ENCODE peak calls at places on chromosomes 3 and 15, in eight cellular contexts. C is heart left ventricle, H is ovary, A is lower lobe of right lung, R is fibroblast of lung, W is adrenal gland, K is BE2C, T is cardiac muscle cell. J is an unnamed sample.

GRCh38 chr15:90075420-90076289 is 26.6 kb downstream of the IDH2 start:
- DNase-seq in R (no peak), T (no peak), K (no peak), A (no peak), C (no peak), H (no peak), W (no peak), J (no peak)

GRCh38 chr3:52446631-52447511 is 2.0 kb upstream of the SEMA3G start:
- DNase-seq in K (peak; percentile 61), R (peak; percentile 55), T (peak; percentile 80), H (no peak), A (peak; percentile 67), W (no peak), C (no peak), J (no peak)

GRCh38 chr15:91271565-91272153 is 171.6 kb downstream of the SV2B start:
- DNase-seq in R (peak; percentile 74), T (peak; percentile 74), H (peak; percentile 15), C (peak; percentile 24), K (peak; percentile 45), A (no peak), W (peak; percentile 47), J (peak; percentile 76)

GRCh38 chr3:177538064-177538742 is 340.9 kb upstream of the TBL1XR1 start:
- DNase-seq in R (peak; percentile 93), T (no peak), K (no peak), H (peak; percentile 48), A (no peak), C (peak; percentile 63), W (peak; percentile 76), J (peak; percentile 56)

GRCh38 chr3:43540625-43541024 is 81.2 kb downstream of the ANO10 start:
- DNase-seq in R (peak; percentile 41), K (no peak), W (no peak), H (no peak), T (no peak), A (no peak), C (no peak), J (no peak)

GRCh38 chr3:69231929-69232437 is 109.6 kb upstream of the LMOD3 start:
- DNase-seq in R (peak; percentile 14), W (no peak), H (no peak), C (no peak), T (peak; percentile 18), A (no peak), K (peak; percentile 32), J (no peak)

GRCh38 chr3:58874248-58874741 is 175.5 kb downstream of the CFAP20DC start:
- DNase-seq in W (no peak), K (no peak), R (no peak), C (no peak), H (no peak), A (no peak), T (no peak), J (no peak)

GRCh38 chr3:158101330-158102218 is 4.6 kb downstream of the SHOX2 start:
- DNase-seq in H (no peak), C (no peak), K (no peak), W (no peak), T (no peak), A (no peak), R (no peak), J (no peak)

GRCh38 chr3:127867986-127868385 is 45.7 kb upstream of the MGLL start:
- DNase-seq in W (no peak), C (no peak), R (no peak), T (no peak), H (no peak), A (no peak), K (no peak), J (no peak)

GRCh38 chr3:132283440-132283839 is 33.8 kb upstream of the ACP3 start:
- DNase-seq in T (peak; percentile 90), R (peak; percentile 69), C (no peak), H (no peak), K (no peak), A (no peak), W (no peak), J (no peak)

GRCh38 chr3:193780810-193781472 is 187.9 kb downstream of the OPA1 start:
- DNase-seq in A (peak; percentile 68), H (peak; percentile 79), R (peak; percentile 62), T (peak; percentile 81), K (peak; percentile 74), C (peak; percentile 66), W (peak; percentile 74), J (peak; percentile 77)

GRCh38 chr3:70433091-70433490 is 120.7 kb upstream of the MDFIC2 start:
- DNase-seq in T (no peak), A (no peak), C (no peak), R (peak; percentile 22), H (no peak), W (no peak), K (no peak), J (no peak)

GRCh38 chr3:56868706-56869105 is 67.0 kb upstream of the ARHGEF3 start:
- DNase-seq in W (no peak), R (no peak), H (no peak), A (no peak), K (peak; percentile 17), T (no peak), C (no peak), J (peak; percentile 53)

GRCh38 chr3:174488527-174488926 is 370.6 kb upstream of the NAALADL2 start:
- DNase-seq in H (no peak), T (no peak), A (no peak), K (no peak), C (no peak), R (peak; percentile 76), W (no peak), J (no peak)

GRCh38 chr3:85148056-85148455 is 189.3 kb downstream of the CADM2 start:
- DNase-seq in H (no peak), K (no peak), R (no peak), C (no peak), W (no peak), T (peak; percentile 26), A (no peak), J (no peak)

GRCh38 chr15:80920271-80920699 is 69.3 kb downstream of the MESD start:
- DNase-seq in H (no peak), A (no peak), R (no peak), W (no peak), C (no peak), K (no peak), T (no peak), J (no peak)

GRCh38 chr15:42272768-42273098 is 268 bp upstream of the GANC start:
- DNase-seq in C (no peak), T (no peak), H (no peak), K (no peak), R (no peak), W (no peak), A (no peak), J (no peak)

GRCh38 chr3:169966951-169967915 is 626 bp downstream of the SEC62 start:
- DNase-seq in T (peak; percentile 80), R (peak; percentile 66), W (peak; percentile 64), K (peak; percentile 34), C (peak; percentile 58), H (peak; percentile 35), A (peak; percentile 73), J (peak; percentile 67)

GRCh38 chr15:67721996-67722395 is 103.3 kb upstream of the SKOR1 start:
- DNase-seq in R (no peak), W (no peak), T (no peak), A (no peak), K (no peak), H (no peak), C (no peak), J (no peak)

GRCh38 chr3:71067977-71068376 is 515.6 kb downstream of the FOXP1 start:
- DNase-seq in R (no peak), T (no peak), W (no peak), H (no peak), C (no peak), K (no peak), A (no peak), J (no peak)

GRCh38 chr3:170049146-170050000 is 11.6 kb downstream of the GPR160 start:
- DNase-seq in C (no peak), W (peak; percentile 18), R (peak; percentile 28), H (no peak), A (peak; percentile 67), T (no peak), K (no peak), J (no peak)

GRCh38 chr15:75640483-75641175 is 605 bp upstream of the IMP3 start:
- DNase-seq in K (peak; percentile 61), R (peak; percentile 70), T (peak; percentile 47), C (no peak), W (no peak), A (peak; percentile 70), H (no peak), J (peak; percentile 46)

GRCh38 chr3:28291577-28291976 is 50.2 kb downstream of the CMC1 start:
- DNase-seq in K (no peak), R (no peak), T (no peak), A (no peak), W (no peak), C (no peak), H (no peak), J (no peak)

DNA sequence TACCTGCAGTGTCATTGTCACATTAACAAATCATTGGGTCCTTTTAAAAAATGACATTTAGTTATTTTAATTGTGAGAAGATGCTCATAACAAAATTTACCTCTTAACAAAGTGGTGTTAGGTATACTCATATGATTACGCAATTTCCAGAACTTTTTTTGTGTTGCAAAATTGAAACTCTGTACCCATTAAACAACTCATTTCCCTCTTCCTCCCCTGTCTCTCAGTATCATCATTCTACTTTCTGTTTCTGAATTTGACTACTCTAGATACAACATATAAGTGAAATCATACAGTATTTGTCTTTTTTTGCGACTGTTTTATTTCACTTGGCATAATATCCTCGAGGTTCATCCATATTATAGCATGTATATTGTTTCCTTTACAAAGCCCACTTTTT is 58.7 kb upstream of the CHST2 start:
- DNase-seq in T (no peak), A (no peak), W (no peak), K (no peak), R (no peak), C (no peak), H (no peak), J (no peak)
- H3K4me1 ChIP-seq in T (no peaks in the 10 kb centered on the region), A (no peaks in the 10 kb centered on the region), W (no peaks in the 10 kb centered on the region), K (peaks cover 9% of the 10 kb centered on the region), R (no peaks in the 10 kb centered on the region), C (no peaks in the 10 kb centered on the region), H (peaks cover 1% of the 10 kb centered on the region), J (no peaks in the 10 kb centered on the region)

GRCh38 chr3:184015381-184016019 is 2.2 kb downstream of the ABCC5 start:
- DNase-seq in W (peak; percentile 49), R (peak; percentile 40), T (peak; percentile 79), C (peak; percentile 42), A (no peak), K (peak; percentile 73), H (no peak), J (peak; percentile 41)
- H3K4me3 ChIP-seq in W (no peak overlapping the region), R (no peak overlapping the region), T (peak overlapping the region; percentile 92), C (peak overlapping the region; percentile 52), A (peak overlapping the region; percentile 2), K (peak overlapping the region; percentile 98), H (no peak overlapping the region), J (no peak overlapping the region)

GRCh38 chr15:50180091-50180490 is 1.9 kb upstream of the SLC27A2 start:
- DNase-seq in A (no peak), H (no peak), C (no peak), R (no peak), W (no peak), T (no peak), K (no peak), J (no peak)
- H3K27me3 ChIP-seq in A (peaks cover 37% of the 10 kb centered on the region), H (no peaks in the 10 kb centered on the region), C (peaks cover 20% of the 10 kb centered on the region), R (peaks cover 15% of the 10 kb centered on the region), W (peaks cover 8% of the 10 kb centered on the region), T (peaks cover 87% of the 10 kb centered on the region), K (peaks cover 48% of the 10 kb centered on the region), J (no peaks in the 10 kb centered on the region)

DNA sequence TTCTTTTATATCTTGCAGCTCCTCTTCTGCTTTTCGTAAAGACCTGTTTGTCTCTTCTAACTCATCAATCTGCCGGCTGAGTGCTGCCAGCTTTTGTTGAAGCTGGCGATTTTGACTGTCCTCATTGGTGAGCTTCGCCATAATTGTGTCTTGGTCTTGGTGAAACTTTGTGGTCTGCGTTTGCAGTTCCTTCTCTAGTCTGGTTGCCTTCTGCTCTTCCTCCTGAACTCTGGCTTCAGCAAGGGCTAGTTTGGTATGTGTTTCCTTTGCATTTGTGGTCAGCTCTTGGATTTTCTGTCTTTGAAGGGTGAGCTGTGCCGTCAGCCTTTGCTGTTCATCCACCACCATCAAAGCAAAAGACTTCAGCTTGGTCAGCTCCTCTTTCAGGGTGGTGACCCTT is 32.9 kb downstream of the CMSS1 start:
- DNase-seq in A (no peak), W (no peak), C (no peak), T (no peak), H (no peak), K (no peak), R (no peak), J (no peak)
- H3K4me1 ChIP-seq in A (peaks cover 17% of the 10 kb centered on the region), W (no peaks in the 10 kb centered on the region), C (peaks cover 54% of the 10 kb centered on the region), T (no peaks in the 10 kb centered on the region), H (peaks cover 2% of the 10 kb centered on the region), K (no peaks in the 10 kb centered on the region), R (peaks cover 5% of the 10 kb centered on the region), J (no peaks in the 10 kb centered on the region)